ENCODE peak calls at places on chromosomes 2 and 18, in ten cellular contexts. One of them, this sample, is unnamed.
A peak's percentile ranks its signal among the peaks of the same experiment; 100 is the strongest.

GRCh38 chr2:170122883-170123547 is 54.9 kb upstream of the MYO3B start:
- DNase-seq in tibial nerve: no peak
- DNase-seq in tibial artery: no peak
- DNase-seq in HCT116: peak; percentile 13
- DNase-seq in AG09309: no peak
- DNase-seq in HepG2: peak; percentile 49
- DNase-seq in PC-9: peak; percentile 21
- DNase-seq in astrocyte of the spinal cord: peak; percentile 49
- DNase-seq in cardiac muscle cell: no peak
- DNase-seq in kidney: no peak
- DNase-seq in this sample: peak; percentile 52

GRCh38 chr18:53906681-53907080 is 317.8 kb downstream of the MBD2 start:
- DNase-seq in PC-9: no peak
- DNase-seq in cardiac muscle cell: peak; percentile 6
- DNase-seq in kidney: no peak
- DNase-seq in HepG2: no peak
- DNase-seq in astrocyte of the spinal cord: peak; percentile 39
- DNase-seq in AG09309: no peak
- DNase-seq in HCT116: no peak
- DNase-seq in tibial artery: no peak
- DNase-seq in tibial nerve: no peak
- DNase-seq in this sample: peak; percentile 41

GRCh38 chr2:100606332-100606731 is 43.5 kb downstream of the PDCL3 start:
- DNase-seq in tibial nerve: no peak
- DNase-seq in tibial artery: no peak
- DNase-seq in HepG2: peak; percentile 36
- DNase-seq in AG09309: no peak
- DNase-seq in kidney: no peak
- DNase-seq in PC-9: no peak
- DNase-seq in HCT116: no peak
- DNase-seq in cardiac muscle cell: no peak
- DNase-seq in astrocyte of the spinal cord: no peak
- DNase-seq in this sample: no peak

GRCh38 chr2:45293182-45293581 is 283.9 kb upstream of the SIX2 start:
- DNase-seq in astrocyte of the spinal cord: no peak
- DNase-seq in HCT116: no peak
- DNase-seq in cardiac muscle cell: no peak
- DNase-seq in tibial artery: no peak
- DNase-seq in tibial nerve: no peak
- DNase-seq in kidney: no peak
- DNase-seq in HepG2: no peak
- DNase-seq in AG09309: peak; percentile 27
- DNase-seq in PC-9: no peak
- DNase-seq in this sample: peak; percentile 72

GRCh38 chr2:29974086-29974485 is 52.7 kb upstream of the ALK start:
- DNase-seq in astrocyte of the spinal cord: no peak
- DNase-seq in tibial nerve: no peak
- DNase-seq in AG09309: no peak
- DNase-seq in PC-9: no peak
- DNase-seq in HepG2: no peak
- DNase-seq in tibial artery: no peak
- DNase-seq in kidney: no peak
- DNase-seq in cardiac muscle cell: no peak
- DNase-seq in HCT116: no peak
- DNase-seq in this sample: no peak

GRCh38 chr18:12659904-12660605 is 2.1 kb upstream of the SPIRE1 start:
- DNase-seq in PC-9: peak; percentile 44
- DNase-seq in HCT116: peak; percentile 48
- DNase-seq in AG09309: no peak
- DNase-seq in HepG2: peak; percentile 47
- DNase-seq in tibial artery: peak; percentile 58
- DNase-seq in tibial nerve: no peak
- DNase-seq in kidney: no peak
- DNase-seq in cardiac muscle cell: peak; percentile 56
- DNase-seq in astrocyte of the spinal cord: peak; percentile 74
- DNase-seq in this sample: peak; percentile 81

GRCh38 chr2:212535963-212536362 is 2.6 kb downstream of the ERBB4 start:
- DNase-seq in kidney: no peak
- DNase-seq in PC-9: no peak
- DNase-seq in astrocyte of the spinal cord: no peak
- DNase-seq in tibial artery: no peak
- DNase-seq in tibial nerve: no peak
- DNase-seq in cardiac muscle cell: no peak
- DNase-seq in HepG2: no peak
- DNase-seq in HCT116: no peak
- DNase-seq in AG09309: no peak
- DNase-seq in this sample: no peak

GRCh38 chr18:60861575-60861974 is 471.7 kb upstream of the CDH20 start:
- DNase-seq in HCT116: no peak
- DNase-seq in tibial nerve: no peak
- DNase-seq in AG09309: no peak
- DNase-seq in tibial artery: no peak
- DNase-seq in HepG2: no peak
- DNase-seq in kidney: no peak
- DNase-seq in cardiac muscle cell: no peak
- DNase-seq in PC-9: no peak
- DNase-seq in astrocyte of the spinal cord: peak; percentile 19
- DNase-seq in this sample: peak; percentile 89

GRCh38 chr2:189821953-189822748 is 37.9 kb downstream of the PMS1 start:
- DNase-seq in HepG2: no peak
- DNase-seq in tibial artery: no peak
- DNase-seq in AG09309: peak; percentile 62
- DNase-seq in HCT116: no peak
- DNase-seq in PC-9: no peak
- DNase-seq in astrocyte of the spinal cord: peak; percentile 29
- DNase-seq in cardiac muscle cell: no peak
- DNase-seq in tibial nerve: no peak
- DNase-seq in kidney: no peak
- DNase-seq in this sample: peak; percentile 96

GRCh38 chr2:128302011-128302743 is 16.5 kb downstream of the HS6ST1 start:
- DNase-seq in tibial artery: no peak
- DNase-seq in HepG2: no peak
- DNase-seq in AG09309: no peak
- DNase-seq in HCT116: no peak
- DNase-seq in cardiac muscle cell: no peak
- DNase-seq in PC-9: peak; percentile 81
- DNase-seq in kidney: peak; percentile 80
- DNase-seq in tibial nerve: no peak
- DNase-seq in astrocyte of the spinal cord: no peak
- DNase-seq in this sample: no peak

GRCh38 chr2:46657042-46657504 is 177.7 kb downstream of the TMEM247 start:
- DNase-seq in AG09309: peak; percentile 76
- DNase-seq in HCT116: peak; percentile 54
- DNase-seq in PC-9: peak; percentile 8
- DNase-seq in cardiac muscle cell: peak; percentile 12
- DNase-seq in tibial nerve: peak; percentile 32
- DNase-seq in HepG2: peak; percentile 49
- DNase-seq in astrocyte of the spinal cord: no peak
- DNase-seq in tibial artery: peak; percentile 82
- DNase-seq in kidney: no peak
- DNase-seq in this sample: peak; percentile 93

GRCh38 chr2:25955869-25956535 is 26.3 kb downstream of the KIF3C start:
- DNase-seq in cardiac muscle cell: no peak
- DNase-seq in tibial artery: no peak
- DNase-seq in astrocyte of the spinal cord: no peak
- DNase-seq in HCT116: no peak
- DNase-seq in tibial nerve: no peak
- DNase-seq in kidney: peak; percentile 29
- DNase-seq in PC-9: no peak
- DNase-seq in AG09309: no peak
- DNase-seq in HepG2: peak; percentile 45
- DNase-seq in this sample: peak; percentile 26

GRCh38 chr2:189782221-189782671 is 1.9 kb downstream of the ORMDL1 start:
- DNase-seq in tibial artery: no peak
- DNase-seq in tibial nerve: no peak
- DNase-seq in kidney: no peak
- DNase-seq in cardiac muscle cell: no peak
- DNase-seq in astrocyte of the spinal cord: no peak
- DNase-seq in HCT116: no peak
- DNase-seq in PC-9: no peak
- DNase-seq in HepG2: peak; percentile 74
- DNase-seq in AG09309: peak; percentile 33
- DNase-seq in this sample: peak; percentile 23

GRCh38 chr2:161017780-161018440 is 142.3 kb upstream of the TANK start:
- DNase-seq in kidney: no peak
- DNase-seq in HCT116: no peak
- DNase-seq in cardiac muscle cell: peak; percentile 34
- DNase-seq in AG09309: no peak
- DNase-seq in astrocyte of the spinal cord: no peak
- DNase-seq in PC-9: no peak
- DNase-seq in tibial nerve: no peak
- DNase-seq in HepG2: no peak
- DNase-seq in tibial artery: no peak
- DNase-seq in this sample: peak; percentile 53

GRCh38 chr2:161019311-161019710 is 140.9 kb upstream of the TANK start:
- DNase-seq in kidney: no peak
- DNase-seq in tibial nerve: no peak
- DNase-seq in tibial artery: no peak
- DNase-seq in cardiac muscle cell: no peak
- DNase-seq in PC-9: no peak
- DNase-seq in AG09309: no peak
- DNase-seq in HepG2: no peak
- DNase-seq in astrocyte of the spinal cord: no peak
- DNase-seq in HCT116: no peak
- DNase-seq in this sample: peak; percentile 44

DNA sequence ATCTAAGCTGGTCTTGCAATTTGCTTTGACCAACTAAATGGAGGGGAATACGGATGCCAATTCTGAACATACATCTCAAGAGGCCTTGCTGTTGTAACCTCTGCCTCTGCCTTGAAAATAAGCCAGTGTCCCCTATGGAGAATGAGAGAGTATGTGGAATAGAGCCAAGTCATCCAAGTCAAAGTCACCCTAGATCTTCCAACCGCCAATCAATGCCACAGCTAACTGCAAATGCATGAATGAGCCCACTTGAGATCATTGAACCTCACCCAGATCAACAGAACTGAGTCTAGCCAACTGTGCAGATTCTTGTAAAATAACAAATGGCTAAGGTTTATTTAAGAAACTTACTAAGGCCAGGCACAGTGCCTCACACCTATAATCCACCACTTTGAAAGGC is 139.8 kb upstream of the TANK start:
- DNase-seq in kidney: no peak
- DNase-seq in AG09309: no peak
- DNase-seq in PC-9: no peak
- DNase-seq in tibial nerve: no peak
- DNase-seq in HepG2: no peak
- DNase-seq in cardiac muscle cell: no peak
- DNase-seq in tibial artery: no peak
- DNase-seq in HCT116: no peak
- DNase-seq in astrocyte of the spinal cord: no peak
- DNase-seq in this sample: no peak
- H3K4me3 ChIP-seq in kidney: no peak overlapping the region
- H3K4me3 ChIP-seq in AG09309: no peak overlapping the region
- H3K4me3 ChIP-seq in PC-9: no peak overlapping the region
- H3K4me3 ChIP-seq in tibial nerve: no peak overlapping the region
- H3K4me3 ChIP-seq in HepG2: no peak overlapping the region
- H3K4me3 ChIP-seq in cardiac muscle cell: no peak overlapping the region
- H3K4me3 ChIP-seq in tibial artery: no peak overlapping the region
- H3K4me3 ChIP-seq in HCT116: no peak overlapping the region
- H3K4me3 ChIP-seq in astrocyte of the spinal cord: no peak overlapping the region
- H3K4me3 ChIP-seq in this sample: no peak overlapping the region

DNA sequence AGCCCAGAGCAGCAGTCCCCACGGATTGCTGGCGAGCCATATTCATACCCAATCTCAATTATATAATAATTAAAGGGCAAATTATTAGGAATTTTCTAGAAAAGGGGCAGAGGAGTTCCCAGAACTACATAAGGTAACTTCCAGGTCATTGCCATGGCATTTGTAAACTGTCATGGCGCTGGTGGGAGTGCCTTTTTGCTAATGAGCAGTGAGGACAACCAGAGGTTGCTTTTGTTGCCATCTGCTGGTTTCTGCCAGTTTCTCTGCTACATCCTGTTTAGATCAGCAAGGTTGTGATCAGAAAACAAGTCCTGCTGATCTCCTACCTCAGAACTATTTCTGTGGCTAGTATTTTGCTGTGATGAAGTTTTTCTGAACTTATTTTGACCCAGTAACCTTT is 159.8 kb upstream of the PIEZO2 start:
- DNase-seq in astrocyte of the spinal cord: no peak
- DNase-seq in tibial nerve: no peak
- DNase-seq in HepG2: peak; percentile 38
- DNase-seq in AG09309: no peak
- DNase-seq in cardiac muscle cell: no peak
- DNase-seq in PC-9: no peak
- DNase-seq in tibial artery: no peak
- DNase-seq in HCT116: peak; percentile 18
- DNase-seq in kidney: no peak
- DNase-seq in this sample: peak; percentile 77
- TF ChIP-seq CTCF in astrocyte of the spinal cord: peak; percentile 39
- TF ChIP-seq CTCF in tibial nerve: no peak
- TF ChIP-seq CTCF in HepG2: peak; percentile 40
- TF ChIP-seq CTCF in AG09309: peak; percentile 43
- TF ChIP-seq CTCF in cardiac muscle cell: peak; percentile 29
- TF ChIP-seq CTCF in PC-9: no peak
- TF ChIP-seq CTCF in tibial artery: no peak
- TF ChIP-seq CTCF in HCT116: peak; percentile 31
- TF ChIP-seq CTCF in kidney: peak; percentile 32
- TF ChIP-seq CTCF in this sample: peak; percentile 60

DNA sequence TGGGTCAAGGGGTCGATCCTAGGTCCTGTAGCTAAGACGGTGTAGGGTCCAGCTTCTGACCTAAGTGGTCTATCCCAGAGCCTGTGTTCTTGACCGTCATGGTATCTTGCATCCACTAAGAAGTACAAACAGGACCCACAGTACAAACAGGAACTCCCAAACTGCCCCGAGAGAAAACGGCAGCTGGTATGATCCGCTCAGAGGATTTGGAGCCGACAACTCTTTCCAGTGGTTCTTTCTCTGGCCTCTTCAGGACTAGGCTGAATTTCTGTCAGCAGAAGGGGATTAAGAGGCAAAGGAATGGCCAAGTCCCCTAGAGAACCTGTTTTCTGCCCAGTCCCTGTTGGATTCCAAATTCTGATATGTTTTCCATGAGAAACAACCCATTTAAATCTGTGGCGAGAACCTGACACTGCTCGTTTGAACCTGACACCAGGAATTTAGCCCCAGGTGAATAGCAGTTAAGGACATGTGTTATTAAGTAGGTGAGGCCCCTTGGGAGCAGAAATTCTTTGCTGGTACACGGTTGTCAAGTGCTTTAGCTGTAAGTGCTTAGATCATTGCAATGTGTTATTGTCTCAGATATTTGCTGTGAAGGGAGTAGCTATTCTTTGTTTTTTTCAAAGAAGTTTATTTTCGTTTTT is 50.5 kb upstream of the TXNDC2 start:
- DNase-seq in kidney: no peak
- DNase-seq in HCT116: no peak
- DNase-seq in cardiac muscle cell: peak; percentile 47
- DNase-seq in HepG2: no peak
- DNase-seq in AG09309: no peak
- DNase-seq in astrocyte of the spinal cord: no peak
- DNase-seq in PC-9: peak; percentile 51
- DNase-seq in tibial artery: no peak
- DNase-seq in tibial nerve: no peak
- DNase-seq in this sample: no peak
- H3K4me3 ChIP-seq in kidney: no peak overlapping the region
- H3K4me3 ChIP-seq in HCT116: no peak overlapping the region
- H3K4me3 ChIP-seq in cardiac muscle cell: no peak overlapping the region
- H3K4me3 ChIP-seq in HepG2: no peak overlapping the region
- H3K4me3 ChIP-seq in AG09309: no peak overlapping the region
- H3K4me3 ChIP-seq in astrocyte of the spinal cord: no peak overlapping the region
- H3K4me3 ChIP-seq in PC-9: no peak overlapping the region
- H3K4me3 ChIP-seq in tibial artery: no peak overlapping the region
- H3K4me3 ChIP-seq in tibial nerve: no peak overlapping the region
- H3K4me3 ChIP-seq in this sample: no peak overlapping the region

GRCh38 chr18:42620585-42620984 is 494.9 kb downstream of the RIT2 start:
- DNase-seq in tibial nerve: no peak
- DNase-seq in HCT116: no peak
- DNase-seq in PC-9: no peak
- DNase-seq in kidney: no peak
- DNase-seq in astrocyte of the spinal cord: no peak
- DNase-seq in cardiac muscle cell: no peak
- DNase-seq in AG09309: no peak
- DNase-seq in HepG2: no peak
- DNase-seq in tibial artery: no peak
- DNase-seq in this sample: no peak
- TF ChIP-seq CTCF in tibial nerve: no peak
- TF ChIP-seq CTCF in HCT116: no peak
- TF ChIP-seq CTCF in PC-9: no peak
- TF ChIP-seq CTCF in kidney: no peak
- TF ChIP-seq CTCF in astrocyte of the spinal cord: no peak
- TF ChIP-seq CTCF in cardiac muscle cell: no peak
- TF ChIP-seq CTCF in AG09309: no peak
- TF ChIP-seq CTCF in HepG2: no peak
- TF ChIP-seq CTCF in tibial artery: no peak
- TF ChIP-seq CTCF in this sample: no peak